ENCODE peak calls at places on chromosomes 1 and 21, in four cellular contexts. H, J, S and C are unnamed samples.

GRCh38 chr1:180181048-180181447 is 26.4 kb downstream of the QSOX1 start:
- DNase-seq in H (no peak), J (no peak), S (no peak), C (no peak)

GRCh38 chr1:247335871-247336270 is 4.2 kb upstream of the ZNF496 start:
- DNase-seq in H (no peak), J (no peak), S (no peak), C (no peak)

GRCh38 chr1:99170516-99170915 is 93.8 kb upstream of the PLPPR4 start:
- DNase-seq in H (no peak), J (no peak), S (no peak), C (no peak)

GRCh38 chr1:153355445-153356071 is 2.1 kb upstream of the S100A9 start:
- DNase-seq in H (peak), J (peak), S (peak), C (no peak)

GRCh38 chr1:95604784-95605183 is 370.8 kb downstream of the RWDD3 start:
- DNase-seq in H (no peak), J (no peak), S (no peak), C (no peak)

GRCh38 chr1:48019714-48020315 is 22.6 kb upstream of the TRABD2B start:
- DNase-seq in H (no peak), J (no peak), S (no peak), C (peak)

GRCh38 chr1:173356211-173356762 is 120.8 kb upstream of the PRDX6 start:
- DNase-seq in H (no peak), J (peak), S (no peak), C (no peak)

GRCh38 chr21:46320331-46320801 is 3.3 kb downstream of the C21orf58 start:
- DNase-seq in H (no peak), J (no peak), S (no peak), C (no peak)

GRCh38 chr1:89705901-89706699 is 73.2 kb downstream of the LRRC8C start:
- DNase-seq in H (no peak), J (no peak), S (no peak), C (no peak)

GRCh38 chr1:25875856-25876692 is 566 bp upstream of the PAQR7 start:
- DNase-seq in H (no peak), J (no peak), S (no peak), C (peak)

GRCh38 chr1:78743626-78744025 is 94.0 kb downstream of the IFI44 start:
- DNase-seq in H (no peak), J (no peak), S (no peak), C (no peak)

GRCh38 chr1:18020021-18020817 is 87.4 kb upstream of the IGSF21 start:
- DNase-seq in H (no peak), J (no peak), S (no peak), C (no peak)

GRCh38 chr21:46188226-46189212 is 4.3 kb upstream of the SPATC1L start:
- DNase-seq in H (no peak), J (peak), S (no peak), C (peak)

GRCh38 chr1:41900611-41901444 is 17.9 kb downstream of the HIVEP3 start:
- DNase-seq in H (no peak), J (peak), S (no peak), C (no peak)

GRCh38 chr1:87330201-87330953 is 1.7 kb downstream of the LMO4 start:
- DNase-seq in H (peak), J (no peak), S (peak), C (no peak)

GRCh38 chr1:211735208-211736170 is 60.1 kb upstream of the NEK2 start:
- DNase-seq in H (no peak), J (no peak), S (peak), C (peak)

GRCh38 chr1:115726570-115726969 is 41.9 kb downstream of the CASQ2 start:
- DNase-seq in H (no peak), J (no peak), S (no peak), C (no peak)

GRCh38 chr21:44755227-44755626 is 43.9 kb upstream of the TSPEAR start:
- DNase-seq in H (no peak), J (no peak), S (no peak), C (no peak)

GRCh38 chr21:17454315-17455027 is 58.4 kb upstream of the CXADR start:
- DNase-seq in H (no peak), J (no peak), S (peak), C (no peak)

GRCh38 chr1:39925727-39926342 is 24.1 kb upstream of the MYCL start:
- DNase-seq in H (no peak), J (no peak), S (no peak), C (no peak)

GRCh38 chr1:231632119-231632518 is 5.5 kb downstream of the DISC1 start:
- DNase-seq in H (no peak), J (no peak), S (no peak), C (no peak)

GRCh38 chr1:173355281-173356031 is 121.7 kb upstream of the PRDX6 start:
- DNase-seq in H (no peak), J (no peak), S (peak), C (no peak)

GRCh38 chr1:23395162-23395724 is 25.6 kb upstream of the ZNF436 start:
- DNase-seq in H (no peak), J (no peak), S (peak), C (no peak)

DNA sequence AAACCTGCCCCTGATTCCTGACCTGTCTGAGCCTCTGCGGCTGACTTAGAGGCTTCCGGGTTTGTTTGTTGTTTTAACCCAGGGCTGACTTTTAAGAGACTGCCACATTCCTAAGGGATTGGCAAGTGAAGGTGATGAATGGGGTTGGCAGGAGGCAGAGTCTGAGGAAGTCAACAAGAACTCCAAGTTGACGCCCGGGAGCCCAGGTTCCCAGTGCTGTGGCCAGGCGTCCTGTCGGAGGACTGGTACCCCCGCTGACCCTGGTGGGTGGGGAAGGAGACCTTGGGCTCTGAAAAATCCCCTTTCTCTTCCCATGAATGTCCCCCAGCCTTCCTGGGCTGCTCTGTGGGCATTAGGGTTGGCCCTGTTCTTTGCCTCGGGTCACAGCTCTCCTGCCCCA is 19.7 kb upstream of the EPS8L3 start:
- DNase-seq in H (peak), J (no peak), S (no peak), C (peak)
- TF ChIP-seq POLR2AphosphoS5 in H (no peak), J (no peak), S (no peak), C (no peak)

GRCh38 chr21:39313457-39314154 is at the start of gene BRWD1:
- DNase-seq in H (peak), J (no peak), S (peak), C (peak)
- TF ChIP-seq POLR2A in H (no peak), J (peak), S (peak), C (peak)

GRCh38 chr1:233294991-233295774 is at the start of gene PCNX2:
- DNase-seq in H (peak), J (no peak), S (peak), C (no peak)
- TF ChIP-seq POLR2AphosphoS5 in H (no peak), J (no peak), S (peak), C (no peak)

GRCh38 chr1:226038661-226039060 is 23.9 kb upstream of the H3-3A start:
- DNase-seq in H (no peak), J (no peak), S (no peak), C (no peak)
- TF ChIP-seq POLR2A in H (no peak), J (no peak), S (no peak), C (no peak)

GRCh38 chr1:241550318-241550717 is 18.1 kb downstream of the KMO start:
- DNase-seq in H (no peak), J (no peak), S (no peak), C (no peak)
- TF ChIP-seq POLR2AphosphoS5 in H (no peak), J (no peak), S (no peak), C (no peak)

GRCh38 chr1:237890416-237890815 is 306 bp downstream of the ZP4 start:
- DNase-seq in H (no peak), J (no peak), S (no peak), C (no peak)

GRCh38 chr1:237890822-237891221 is at the start of gene ZP4:
- DNase-seq in H (no peak), J (no peak), S (no peak), C (no peak)

GRCh38 chr1:237891979-237892378 is 1.3 kb upstream of the ZP4 start:
- DNase-seq in H (no peak), J (no peak), S (no peak), C (no peak)

GRCh38 chr1:237891266-237891665 is 544 bp upstream of the ZP4 start:
- DNase-seq in H (no peak), J (no peak), S (no peak), C (no peak)

GRCh38 chr1:237895630-237896029 is 4.9 kb upstream of the ZP4 start:
- DNase-seq in H (no peak), J (no peak), S (no peak), C (no peak)
- TF ChIP-seq POLR2A in H (no peak), J (no peak), S (no peak), C (no peak)

GRCh38 chr1:36359911-36360310 is 25.8 kb downstream of the STK40 start:
- DNase-seq in H (no peak), J (no peak), S (no peak), C (peak)
- TF ChIP-seq POLR2AphosphoS5 in H (no peak), J (no peak), S (no peak), C (no peak)

GRCh38 chr1:229550812-229551567 is 7.5 kb downstream of the ABCB10 start:
- DNase-seq in H (no peak), J (no peak), S (no peak), C (no peak)

GRCh38 chr1:229556551-229556950 is 2.0 kb downstream of the ABCB10 start:
- DNase-seq in H (no peak), J (no peak), S (no peak), C (no peak)

GRCh38 chr1:229554886-229555621 is 3.5 kb downstream of the ABCB10 start:
- DNase-seq in H (no peak), J (no peak), S (no peak), C (no peak)

GRCh38 chr1:229552732-229553131 is 5.8 kb downstream of the ABCB10 start:
- DNase-seq in H (no peak), J (no peak), S (no peak), C (no peak)

DNA sequence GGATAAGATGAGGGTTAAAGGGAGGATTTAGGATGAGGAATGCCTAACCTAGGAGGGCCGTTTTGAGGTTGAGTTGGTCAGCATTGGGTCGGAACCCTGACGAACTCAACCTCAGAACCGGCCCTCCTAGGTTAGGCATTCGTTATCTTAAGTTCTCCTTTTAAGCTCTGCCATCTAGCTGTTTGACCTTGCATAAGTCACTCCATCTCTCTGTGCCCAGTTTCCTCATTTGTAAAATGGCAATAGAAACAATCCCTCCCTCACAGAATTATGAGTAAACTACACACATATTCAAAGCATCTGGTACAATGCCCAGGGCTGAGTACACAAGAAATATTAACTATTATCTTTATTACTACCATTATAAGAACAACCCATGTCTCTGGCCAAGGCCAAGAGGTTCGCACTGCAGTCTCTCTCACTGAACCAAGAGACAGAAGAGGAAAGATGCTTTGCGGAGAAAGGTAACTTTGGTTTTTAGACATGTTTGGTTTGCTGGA is 4.8 kb downstream of the ABCB10 start:
- DNase-seq in H (no peak), J (no peak), S (no peak), C (no peak)
- TF ChIP-seq POLR2A in H (no peak), J (no peak), S (no peak), C (no peak)

GRCh38 chr1:9294910-9295636 is 2.4 kb downstream of the SPSB1 start:
- DNase-seq in H (no peak), J (no peak), S (no peak), C (no peak)

GRCh38 chr1:9293241-9293511 is 482 bp downstream of the SPSB1 start:
- DNase-seq in H (no peak), J (no peak), S (no peak), C (no peak)

GRCh38 chr1:9292361-9293240 is at the start of gene SPSB1:
- DNase-seq in H (peak), J (no peak), S (peak), C (peak)

GRCh38 chr1:9294440-9294773 is 1.7 kb downstream of the SPSB1 start:
- DNase-seq in H (no peak), J (no peak), S (no peak), C (no peak)

DNA sequence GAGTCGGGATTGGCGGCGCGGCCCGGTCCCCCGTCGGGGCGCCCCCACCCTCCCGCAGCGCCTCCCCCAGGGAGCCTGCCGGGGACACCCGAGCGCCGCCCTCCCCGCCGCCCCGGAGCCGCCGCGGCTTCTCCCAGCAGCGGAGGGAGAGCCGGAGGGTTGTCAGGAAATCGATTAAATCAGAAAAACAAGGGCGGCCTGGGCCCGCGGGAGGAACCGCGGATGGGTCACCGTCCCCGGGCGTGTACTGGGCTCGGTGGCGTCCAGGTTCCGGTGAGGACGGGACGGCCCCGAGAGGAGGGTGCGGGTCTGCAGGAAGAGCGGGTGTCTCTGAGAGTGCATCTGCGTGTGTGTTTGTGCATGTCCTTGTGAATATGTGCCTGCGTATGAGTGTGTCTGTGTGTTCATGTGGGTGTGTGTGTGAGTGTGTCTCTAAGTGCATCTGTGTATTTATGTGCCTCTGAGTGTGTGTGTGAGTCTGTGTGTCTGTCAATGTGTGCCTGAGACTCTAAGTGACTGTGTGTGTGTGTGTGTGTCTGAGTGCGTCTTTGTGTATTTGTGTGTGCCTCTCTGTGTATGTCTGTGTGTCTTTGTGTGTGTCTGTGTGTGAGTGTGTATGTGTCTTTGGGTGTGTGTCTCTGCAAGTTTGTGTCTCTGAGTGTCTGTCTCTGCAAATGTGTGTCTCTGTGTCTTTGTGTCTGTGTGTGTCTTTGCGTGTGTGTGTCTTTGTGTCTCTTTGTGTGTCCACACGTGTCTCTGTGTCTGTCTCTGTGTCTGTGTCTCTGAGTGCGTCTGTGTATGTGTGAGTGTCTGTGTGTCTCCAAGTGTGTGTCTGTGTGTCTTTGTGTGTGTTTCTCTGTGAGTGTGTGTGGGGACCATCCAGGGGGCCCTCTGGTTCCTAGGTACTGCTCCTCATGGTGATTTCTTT is 1.1 kb downstream of the SPSB1 start:
- DNase-seq in H (peak), J (no peak), S (peak), C (no peak)
- TF ChIP-seq POLR2AphosphoS5 in H (no peak), J (peak), S (no peak), C (no peak)